ENCODE peak calls at places on chromosomes 13 and 19, in five cellular contexts. T is pancreas, F is T-helper 22 cell, N is upper lobe of right lung, A is hippocampal formation. V is an unnamed sample.

GRCh38 chr13:110888390-110888789 is 26.5 kb downstream of the ANKRD10 start:
- DNase-seq in N (no peak), A (no peak), F (no peak), T (no peak), V (no peak)

GRCh38 chr19:10517760-10518443 is 655 bp upstream of the S1PR5 start:
- DNase-seq in T (peak; percentile 78), N (no peak), A (no peak), F (no peak), V (peak; percentile 70)

GRCh38 chr13:101838305-101838835 is 385.9 kb downstream of the ITGBL1 start:
- DNase-seq in F (no peak), A (no peak), T (no peak), N (no peak), V (no peak)

GRCh38 chr19:28508666-28509065 is 704.3 kb downstream of the UQCRFS1 start:
- DNase-seq in F (no peak), T (no peak), N (no peak), A (no peak), V (no peak)

GRCh38 chr19:41530761-41531301 is 45.1 kb upstream of the CEACAM21 start:
- DNase-seq in F (no peak), T (no peak), N (no peak), A (no peak), V (no peak)

GRCh38 chr19:35755550-35756371 is 1.1 kb downstream of the HSPB6 start:
- DNase-seq in A (no peak), F (peak; percentile 36), T (peak; percentile 83), N (peak; percentile 77), V (no peak)

GRCh38 chr19:38684078-38684861 is 36.8 kb downstream of the ACTN4 start:
- DNase-seq in N (peak; percentile 79), T (no peak), A (no peak), F (peak; percentile 67), V (no peak)

GRCh38 chr13:98300956-98301641 is 124.0 kb upstream of the RNF113B start:
- DNase-seq in A (no peak), F (no peak), T (no peak), N (no peak), V (no peak)

GRCh38 chr19:21322528-21322927 is 6.7 kb downstream of the ZNF708 start:
- DNase-seq in F (no peak), N (no peak), A (peak; percentile 86), T (no peak), V (peak; percentile 87)

GRCh38 chr19:44072543-44073401 is 813 bp downstream of the ZNF284 start:
- DNase-seq in A (no peak), F (no peak), N (no peak), T (no peak), V (no peak)

GRCh38 chr13:102777716-102778115 is 4.1 kb upstream of the TEX30 start:
- DNase-seq in A (no peak), N (no peak), T (no peak), F (no peak), V (no peak)

GRCh38 chr19:33040994-33041827 is 23.5 kb downstream of the RHPN2 start:
- DNase-seq in A (peak; percentile 15), T (peak; percentile 66), F (no peak), N (no peak), V (peak; percentile 62)

GRCh38 chr13:94431987-94432386 is 47.5 kb downstream of the DCT start:
- DNase-seq in N (no peak), T (no peak), F (no peak), A (no peak), V (no peak)

GRCh38 chr13:53920916-53921315 is 892.3 kb downstream of the OLFM4 start:
- DNase-seq in T (peak; percentile 38), A (no peak), N (no peak), F (no peak), V (no peak)

GRCh38 chr13:95498886-95499285 is 53.6 kb upstream of the CLDN10 start:
- DNase-seq in T (no peak), F (no peak), N (no peak), A (no peak), V (no peak)